ENCODE peak calls at places on chromosomes 16 and 17, in four cellular contexts. One of them, this sample, is unnamed.

GRCh38 chr17:36590082-36590481 is 1.6 kb upstream of the DHRS11 start:
- DNase-seq in BJ: no peak
- DNase-seq in CD14-positive monocyte: no peak
- DNase-seq in IMR-90: peak
- DNase-seq in this sample: no peak

GRCh38 chr16:84739349-84740124 is 39.7 kb downstream of the USP10 start:
- DNase-seq in BJ: peak
- DNase-seq in CD14-positive monocyte: peak
- DNase-seq in IMR-90: peak
- DNase-seq in this sample: peak

GRCh38 chr16:11361751-11362742 is 16.8 kb downstream of the RMI2 start:
- DNase-seq in BJ: no peak
- DNase-seq in CD14-positive monocyte: no peak
- DNase-seq in IMR-90: no peak
- DNase-seq in this sample: no peak

GRCh38 chr16:84593825-84594724 is 23.8 kb downstream of the COTL1 start:
- DNase-seq in BJ: no peak
- DNase-seq in CD14-positive monocyte: peak
- DNase-seq in IMR-90: no peak
- DNase-seq in this sample: no peak

GRCh38 chr16:2015117-2015946 is 4.3 kb upstream of the NPW start:
- DNase-seq in BJ: no peak
- DNase-seq in CD14-positive monocyte: no peak
- DNase-seq in IMR-90: peak
- DNase-seq in this sample: no peak

GRCh38 chr17:34614698-34615097 is 35.3 kb downstream of the TMEM132E start:
- DNase-seq in BJ: no peak
- DNase-seq in CD14-positive monocyte: no peak
- DNase-seq in IMR-90: no peak
- DNase-seq in this sample: no peak

GRCh38 chr16:46928811-46929210 is 44.6 kb downstream of the GPT2 start:
- DNase-seq in BJ: no peak
- DNase-seq in CD14-positive monocyte: no peak
- DNase-seq in IMR-90: no peak
- DNase-seq in this sample: no peak

GRCh38 chr16:69924041-69924775 is 26.9 kb upstream of the CLEC18A start:
- DNase-seq in BJ: no peak
- DNase-seq in CD14-positive monocyte: no peak
- DNase-seq in IMR-90: no peak
- DNase-seq in this sample: no peak

GRCh38 chr16:49546059-49546458 is 172.5 kb downstream of the C16orf78 start:
- DNase-seq in BJ: no peak
- DNase-seq in CD14-positive monocyte: no peak
- DNase-seq in IMR-90: no peak
- DNase-seq in this sample: no peak

GRCh38 chr16:9378876-9379275 is 287.4 kb downstream of the HAPSTR1 start:
- DNase-seq in BJ: no peak
- DNase-seq in CD14-positive monocyte: no peak
- DNase-seq in IMR-90: no peak
- DNase-seq in this sample: no peak

GRCh38 chr16:29678691-29679267 is at the start of gene QPRT:
- DNase-seq in BJ: no peak
- DNase-seq in CD14-positive monocyte: no peak
- DNase-seq in IMR-90: peak
- DNase-seq in this sample: peak

GRCh38 chr17:77696151-77696719 is 262.3 kb upstream of the TNRC6C start:
- DNase-seq in BJ: no peak
- DNase-seq in CD14-positive monocyte: no peak
- DNase-seq in IMR-90: no peak
- DNase-seq in this sample: no peak

GRCh38 chr16:27841911-27842310 is 221.6 kb downstream of the GSG1L start:
- DNase-seq in BJ: no peak
- DNase-seq in CD14-positive monocyte: no peak
- DNase-seq in IMR-90: no peak
- DNase-seq in this sample: no peak

GRCh38 chr17:8583954-8584353 is 46.6 kb downstream of the MYH10 start:
- DNase-seq in BJ: no peak
- DNase-seq in CD14-positive monocyte: no peak
- DNase-seq in IMR-90: no peak
- DNase-seq in this sample: no peak

GRCh38 chr16:1290860-1291575 is 18.4 kb upstream of the UBE2I start:
- DNase-seq in BJ: no peak
- DNase-seq in CD14-positive monocyte: no peak
- DNase-seq in IMR-90: no peak
- DNase-seq in this sample: no peak

GRCh38 chr16:89052824-89053724 is 40.6 kb upstream of the ACSF3 start:
- DNase-seq in BJ: no peak
- DNase-seq in CD14-positive monocyte: peak
- DNase-seq in IMR-90: peak
- DNase-seq in this sample: peak

GRCh38 chr17:73770849-73771229 is 126.6 kb upstream of the SDK2 start:
- DNase-seq in BJ: no peak
- DNase-seq in CD14-positive monocyte: no peak
- DNase-seq in IMR-90: no peak
- DNase-seq in this sample: no peak

GRCh38 chr17:55722742-55723487 is at the start of gene TMEM100:
- DNase-seq in BJ: peak
- DNase-seq in CD14-positive monocyte: no peak
- DNase-seq in IMR-90: peak
- DNase-seq in this sample: peak

GRCh38 chr16:47848481-47849109 is 307.2 kb downstream of the ABCC12 start:
- DNase-seq in BJ: no peak
- DNase-seq in CD14-positive monocyte: no peak
- DNase-seq in IMR-90: peak
- DNase-seq in this sample: peak

GRCh38 chr17:10019941-10020403 is 114.9 kb upstream of the RCVRN start:
- DNase-seq in BJ: no peak
- DNase-seq in CD14-positive monocyte: peak
- DNase-seq in IMR-90: no peak
- DNase-seq in this sample: peak

GRCh38 chr17:81127133-81127455 is 38.2 kb upstream of the PVALEF start:
- DNase-seq in BJ: no peak
- DNase-seq in CD14-positive monocyte: no peak
- DNase-seq in IMR-90: no peak
- DNase-seq in this sample: no peak

GRCh38 chr16:66471264-66471663 is 44.2 kb downstream of the BEAN1 start:
- DNase-seq in BJ: no peak
- DNase-seq in CD14-positive monocyte: no peak
- DNase-seq in IMR-90: no peak
- DNase-seq in this sample: no peak

GRCh38 chr17:2700491-2701141 is 10.9 kb downstream of the CLUH start:
- DNase-seq in BJ: no peak
- DNase-seq in CD14-positive monocyte: no peak
- DNase-seq in IMR-90: no peak
- DNase-seq in this sample: no peak

GRCh38 chr16:59697746-59698145 is 963.6 kb upstream of the GOT2 start:
- DNase-seq in BJ: no peak
- DNase-seq in CD14-positive monocyte: no peak
- DNase-seq in IMR-90: peak
- DNase-seq in this sample: no peak

GRCh38 chr17:2703181-2703580 is 8.4 kb downstream of the CLUH start:
- DNase-seq in BJ: no peak
- DNase-seq in CD14-positive monocyte: no peak
- DNase-seq in IMR-90: no peak
- DNase-seq in this sample: no peak

GRCh38 chr16:11691235-11691634 is 23.0 kb downstream of the SNN start:
- DNase-seq in BJ: no peak
- DNase-seq in CD14-positive monocyte: no peak
- DNase-seq in IMR-90: no peak
- DNase-seq in this sample: no peak

GRCh38 chr17:59287452-59287851 is 44.0 kb upstream of the YPEL2 start:
- DNase-seq in BJ: no peak
- DNase-seq in CD14-positive monocyte: peak
- DNase-seq in IMR-90: peak
- DNase-seq in this sample: no peak

GRCh38 chr16:28842696-28843095 is 3.5 kb downstream of the TUFM start:
- DNase-seq in BJ: no peak
- DNase-seq in CD14-positive monocyte: no peak
- DNase-seq in IMR-90: no peak
- DNase-seq in this sample: no peak

GRCh38 chr16:1792836-1793577 is 498 bp downstream of the IGFALS start:
- DNase-seq in BJ: no peak
- DNase-seq in CD14-positive monocyte: peak
- DNase-seq in IMR-90: no peak
- DNase-seq in this sample: no peak

GRCh38 chr17:4499431-4500187 is 928 bp downstream of the SPNS2 start:
- DNase-seq in BJ: no peak
- DNase-seq in CD14-positive monocyte: no peak
- DNase-seq in IMR-90: no peak
- DNase-seq in this sample: no peak

GRCh38 chr17:4485676-4486646 is 12.7 kb upstream of the SPNS2 start:
- DNase-seq in BJ: no peak
- DNase-seq in CD14-positive monocyte: no peak
- DNase-seq in IMR-90: no peak
- DNase-seq in this sample: no peak

GRCh38 chr17:75825748-75826370 is 18.3 kb downstream of the UNC13D start:
- DNase-seq in BJ: no peak
- DNase-seq in CD14-positive monocyte: no peak
- DNase-seq in IMR-90: no peak
- DNase-seq in this sample: no peak

GRCh38 chr17:73137376-73137775 is 27.4 kb upstream of the SSTR2 start:
- DNase-seq in BJ: no peak
- DNase-seq in CD14-positive monocyte: no peak
- DNase-seq in IMR-90: no peak
- DNase-seq in this sample: no peak

GRCh38 chr17:71118039-71118438 is 948.7 kb downstream of the KCNJ2 start:
- DNase-seq in BJ: no peak
- DNase-seq in CD14-positive monocyte: no peak
- DNase-seq in IMR-90: peak
- DNase-seq in this sample: no peak

GRCh38 chr17:16428098-16428882 is 12.9 kb downstream of the TRPV2 start:
- DNase-seq in BJ: no peak
- DNase-seq in CD14-positive monocyte: no peak
- DNase-seq in IMR-90: peak
- DNase-seq in this sample: peak

GRCh38 chr16:29898786-29899515 is 399 bp downstream of the SEZ6L2 start:
- DNase-seq in BJ: no peak
- DNase-seq in CD14-positive monocyte: no peak
- DNase-seq in IMR-90: no peak
- DNase-seq in this sample: no peak

GRCh38 chr16:78122774-78123315 is 23.4 kb downstream of the WWOX start:
- DNase-seq in BJ: no peak
- DNase-seq in CD14-positive monocyte: no peak
- DNase-seq in IMR-90: peak
- DNase-seq in this sample: peak
- TF ChIP-seq CTCF in BJ: peak
- TF ChIP-seq CTCF in CD14-positive monocyte: peak
- TF ChIP-seq CTCF in IMR-90: peak
- TF ChIP-seq CTCF in this sample: peak

DNA sequence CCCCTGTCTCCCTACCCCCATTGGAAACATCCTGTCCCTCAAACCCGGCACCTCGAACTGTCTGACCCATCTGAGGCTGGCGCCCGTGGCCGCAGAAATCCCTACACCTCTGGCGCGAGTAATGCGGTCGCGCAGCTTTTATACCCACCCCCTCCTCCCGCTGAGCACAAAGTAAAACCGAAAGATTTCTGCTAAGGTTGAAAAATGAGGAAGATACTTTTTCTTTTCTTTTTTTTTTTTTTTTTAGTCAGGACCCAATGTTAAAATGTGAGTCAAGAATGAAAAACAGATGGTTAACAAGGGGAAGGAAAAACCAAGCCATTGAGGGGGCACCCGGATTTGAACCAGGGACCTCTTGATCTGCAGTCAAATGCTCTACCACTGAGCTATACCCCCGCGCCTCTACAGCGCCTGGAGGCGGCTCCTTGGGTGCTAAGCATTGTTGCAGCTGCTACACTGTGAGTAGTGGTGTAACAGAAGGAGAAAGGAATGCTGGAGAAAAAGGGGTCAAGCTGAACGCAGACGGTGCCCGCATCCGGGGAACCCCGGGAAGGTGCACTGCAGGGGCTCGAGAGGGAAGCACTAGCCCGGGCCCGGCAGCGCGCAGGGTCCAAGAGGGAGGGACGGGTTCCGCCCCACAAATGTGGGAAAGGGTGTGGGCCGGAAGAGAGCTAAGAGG is 751 bp upstream of the LASP1 start:
- DNase-seq in BJ: peak
- DNase-seq in CD14-positive monocyte: peak
- DNase-seq in IMR-90: peak
- DNase-seq in this sample: peak
- TF ChIP-seq CTCF in BJ: peak
- TF ChIP-seq CTCF in CD14-positive monocyte: no peak
- TF ChIP-seq CTCF in IMR-90: peak
- TF ChIP-seq CTCF in this sample: peak

GRCh38 chr17:57235124-57235523 is 21.2 kb upstream of the MSI2 start:
- DNase-seq in BJ: no peak
- DNase-seq in CD14-positive monocyte: no peak
- DNase-seq in IMR-90: no peak
- DNase-seq in this sample: no peak
- TF ChIP-seq CTCF in BJ: no peak
- TF ChIP-seq CTCF in CD14-positive monocyte: no peak
- TF ChIP-seq CTCF in IMR-90: no peak
- TF ChIP-seq CTCF in this sample: no peak

DNA sequence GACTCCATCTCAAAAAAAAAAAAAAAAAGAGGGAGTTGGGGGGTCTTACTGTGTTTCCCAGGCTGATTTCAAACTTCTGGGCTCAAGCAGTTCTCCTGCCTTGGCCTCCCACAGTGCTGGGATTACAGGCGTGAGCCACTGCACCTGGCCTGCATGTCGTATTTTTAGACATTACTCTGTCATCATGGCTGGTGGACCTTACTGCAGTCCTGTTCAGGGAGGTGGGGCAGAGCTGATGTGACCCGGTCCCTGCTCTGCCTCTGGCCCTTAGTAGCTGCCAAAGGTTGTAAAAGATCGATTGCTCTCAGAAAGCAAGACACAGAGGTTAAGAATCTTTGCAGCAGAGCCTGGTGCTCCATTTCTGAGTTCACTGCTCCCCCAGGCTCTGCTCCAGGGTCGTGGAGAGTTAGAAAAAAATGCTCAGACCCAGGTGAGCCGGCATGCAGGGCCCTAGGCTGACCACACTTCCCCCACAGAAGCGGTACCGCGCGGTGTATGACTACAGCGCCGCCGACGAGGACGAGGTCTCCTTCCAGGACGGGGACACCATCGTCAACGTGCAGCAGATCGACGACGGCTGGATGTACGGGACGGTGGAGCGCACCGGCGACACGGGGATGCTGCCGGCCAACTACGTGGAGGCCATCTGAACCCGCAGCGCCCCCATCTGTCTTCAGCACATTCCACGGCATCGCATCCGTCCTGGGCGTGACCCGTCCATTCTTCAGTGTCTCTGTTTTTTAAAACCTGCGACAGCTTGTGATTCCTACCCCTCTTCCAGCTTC is 7.1 kb upstream of the LASP1NB start:
- DNase-seq in BJ: no peak
- DNase-seq in CD14-positive monocyte: no peak
- DNase-seq in IMR-90: no peak
- DNase-seq in this sample: no peak
- TF ChIP-seq CTCF in BJ: no peak
- TF ChIP-seq CTCF in CD14-positive monocyte: no peak
- TF ChIP-seq CTCF in IMR-90: no peak
- TF ChIP-seq CTCF in this sample: no peak

This sample was measured in AG10803.